ENCODE peak calls at places on chromosomes 6 and 20, in six cellular contexts. C is gastrocnemius medialis, E is colonic mucosa, P is fibroblast of lung, F is BJ, R is suprapubic skin. S is an unnamed sample. For H3K27me3, the result is how much of the 10 kb centered on the place peaks cover.

GRCh38 chr20:2480381-2480780 is 9.8 kb upstream of the SNRPB start:
- DNase-seq in R (no peak), C (no peak), E (no peak), P (no peak), F (no peak), S (no peak)

GRCh38 chr20:52295556-52295955 is 104.0 kb upstream of the ZFP64 start:
- DNase-seq in C (no peak), E (no peak), F (no peak), R (no peak), P (no peak), S (no peak)

GRCh38 chr6:35396991-35397390 is 54.6 kb downstream of the PPARD start:
- DNase-seq in E (no peak), F (no peak), C (no peak), P (peak), R (no peak), S (no peak)

GRCh38 chr6:157631388-157631787 is 191.7 kb upstream of the SNX9 start:
- DNase-seq in C (no peak), E (no peak), F (no peak), P (peak), R (no peak), S (no peak)

GRCh38 chr6:132734694-132735236 is 20.9 kb upstream of the VNN1 start:
- DNase-seq in F (no peak), P (peak), E (no peak), C (no peak), R (no peak), S (no peak)

GRCh38 chr6:111898452-111898851 is 25.2 kb upstream of the FYN start:
- DNase-seq in F (no peak), C (no peak), P (no peak), E (no peak), R (no peak), S (no peak)

GRCh38 chr6:14476793-14477531 is 359.4 kb downstream of the CD83 start:
- DNase-seq in F (peak), E (peak), R (no peak), C (no peak), P (peak), S (peak)

GRCh38 chr6:439681-440167 is 48.2 kb downstream of the IRF4 start:
- DNase-seq in F (no peak), E (no peak), R (no peak), C (no peak), P (no peak), S (no peak)

GRCh38 chr6:36839819-36840379 is 655 bp upstream of the CPNE5 start:
- DNase-seq in P (no peak), R (no peak), C (no peak), F (no peak), E (no peak), S (peak)

GRCh38 chr6:118401325-118401998 is 146.6 kb upstream of the PLN start:
- DNase-seq in C (no peak), P (no peak), F (no peak), R (no peak), E (no peak), S (no peak)

GRCh38 chr20:18004389-18005031 is 35.7 kb downstream of the MGME1 start:
- DNase-seq in R (no peak), E (no peak), F (no peak), C (peak), P (peak), S (peak)

GRCh38 chr6:163529605-163530004 is 115.1 kb downstream of the QKI start:
- DNase-seq in F (peak), E (no peak), C (no peak), P (peak), R (no peak), S (no peak)

GRCh38 chr6:122033564-122034181 is 365.8 kb upstream of the HSF2 start:
- DNase-seq in R (no peak), C (no peak), E (no peak), P (peak), F (no peak), S (no peak)

GRCh38 chr6:38501931-38502330 is 137.8 kb downstream of the BTBD9 start:
- DNase-seq in E (no peak), C (no peak), P (no peak), R (no peak), F (no peak), S (no peak)

GRCh38 chr6:26199773-26200728 is 112.8 kb downstream of the HFE start:
- DNase-seq in E (no peak), P (peak), C (no peak), R (no peak), F (no peak), S (no peak)

GRCh38 chr6:163564536-163564935 is 150.0 kb downstream of the QKI start:
- DNase-seq in R (no peak), E (no peak), F (no peak), C (no peak), P (no peak), S (no peak)

GRCh38 chr6:19851273-19852089 is 14.3 kb downstream of the ID4 start:
- DNase-seq in R (no peak), C (no peak), E (peak), F (no peak), P (peak), S (no peak)

GRCh38 chr6:52392944-52393343 is 27.2 kb upstream of the EFHC1 start:
- DNase-seq in P (peak), R (no peak), F (no peak), E (no peak), C (no peak), S (no peak)

GRCh38 chr6:4533576-4533975 is 242.6 kb upstream of the CDYL start:
- DNase-seq in R (no peak), E (no peak), C (no peak), P (no peak), F (peak), S (no peak)

GRCh38 chr20:3093861-3094361 is 9.4 kb upstream of the AVP start:
- DNase-seq in E (no peak), P (no peak), C (no peak), R (no peak), F (no peak), S (no peak)

GRCh38 chr6:40244684-40245083 is 310.4 kb upstream of the MOCS1 start:
- DNase-seq in R (no peak), F (no peak), C (no peak), E (no peak), P (no peak), S (no peak)

DNA sequence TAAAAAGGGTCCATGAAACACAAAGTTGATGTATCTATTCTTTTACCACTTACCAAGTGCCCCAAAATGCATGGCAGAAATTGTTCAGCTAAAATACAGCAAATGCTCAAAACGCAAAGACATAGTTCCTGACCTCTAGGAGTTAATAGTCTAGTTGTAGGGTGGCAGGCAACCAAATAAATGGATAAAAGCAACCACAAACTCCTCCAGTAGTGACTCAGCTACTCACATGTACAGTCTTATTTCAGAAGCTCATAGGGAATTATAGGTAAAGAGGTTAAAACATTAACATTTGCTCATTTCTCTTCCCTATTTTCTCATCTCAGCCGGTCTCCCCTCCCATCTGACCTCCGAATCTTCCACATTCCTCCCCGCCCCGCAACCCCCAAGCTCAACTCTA is 143.9 kb upstream of the INSM1 start:
- DNase-seq in P (no peak), E (no peak), C (no peak), R (no peak), F (no peak), S (no peak)
- H3K27me3 ChIP-seq in P (under half), E (under half), C (under half), R (under half), F (under half), S (under half)

DNA sequence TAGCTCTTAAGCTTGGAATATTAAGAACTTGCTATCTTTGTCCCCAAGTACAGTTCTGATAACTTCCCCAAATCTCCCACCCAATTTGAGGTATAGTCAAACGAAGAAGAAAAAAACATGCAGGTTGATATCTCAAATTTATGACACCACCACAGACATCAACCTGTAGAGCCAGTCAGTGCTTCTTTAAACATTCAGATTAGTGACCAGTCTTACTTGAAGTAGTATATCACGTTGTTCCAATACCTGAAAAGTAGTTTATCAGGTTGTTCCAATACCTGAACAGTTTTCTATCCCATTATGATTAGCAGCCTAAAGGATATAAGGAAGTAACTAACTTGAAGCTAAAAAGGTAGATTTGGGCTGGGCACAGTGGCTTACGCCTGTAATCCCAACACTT is 85.3 kb downstream of the ALDH8A1 start:
- DNase-seq in C (no peak), F (no peak), R (no peak), P (no peak), E (no peak), S (no peak)
- TF ChIP-seq CTCF in C (no peak), F (no peak), R (no peak), P (no peak), E (no peak), S (no peak)

GRCh38 chr6:166998256-166999144 is 697 bp upstream of the CEP43 start:
- DNase-seq in C (no peak), E (peak), F (no peak), R (peak), P (no peak), S (peak)

GRCh38 chr6:166999145-166999844 is at the start of gene CEP43:
- DNase-seq in C (peak), E (peak), F (peak), P (peak), R (peak), S (peak)

GRCh38 chr6:166997768-166998255 is 1.4 kb upstream of the CEP43 start:
- DNase-seq in E (peak), R (no peak), F (peak), P (peak), C (no peak), S (peak)

GRCh38 chr6:166999845-167000253 is 652 bp downstream of the CEP43 start:
- DNase-seq in E (peak), C (no peak), P (peak), F (no peak), R (no peak), S (no peak)

GRCh38 chr6:167000759-167001158 is 1.6 kb downstream of the CEP43 start:
- DNase-seq in P (no peak), E (no peak), R (no peak), F (no peak), C (no peak), S (no peak)
- H3K4me3 ChIP-seq in P (no peak), E (no peak), R (peak), F (no peak), C (no peak), S (peak)

DNA sequence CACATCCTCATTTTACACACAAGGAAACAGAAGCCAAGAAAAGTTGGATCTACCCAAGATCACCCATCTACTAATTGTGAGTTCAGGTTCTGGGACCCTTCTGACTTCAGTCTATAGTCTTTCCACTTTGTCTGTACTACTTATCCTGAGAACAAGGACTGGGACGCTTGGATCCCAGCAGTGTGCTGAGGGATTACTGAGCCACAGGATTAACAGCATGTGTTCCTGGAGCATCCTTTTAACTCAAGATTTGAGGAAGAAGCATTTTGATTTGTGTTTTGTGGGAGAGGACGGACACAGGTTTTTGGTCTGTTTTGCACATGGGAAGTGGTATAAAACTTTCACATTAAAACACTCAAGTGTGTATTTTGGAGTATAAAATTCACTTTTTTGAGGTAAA is 4.4 kb downstream of the ENPP4 start:
- DNase-seq in P (no peak), R (no peak), F (no peak), E (no peak), C (no peak), S (no peak)
- H3K27me3 ChIP-seq in P (under half), R (under half), F (under half), E (under half), C (under half), S (under half)

GRCh38 chr20:32437391-32438074 is 79.4 kb downstream of the ASXL1 start:
- DNase-seq in E (no peak), C (no peak), F (no peak), R (no peak), P (no peak), S (no peak)
- TF ChIP-seq CTCF in E (no peak), C (no peak), F (peak), R (no peak), P (no peak), S (no peak)

DNA sequence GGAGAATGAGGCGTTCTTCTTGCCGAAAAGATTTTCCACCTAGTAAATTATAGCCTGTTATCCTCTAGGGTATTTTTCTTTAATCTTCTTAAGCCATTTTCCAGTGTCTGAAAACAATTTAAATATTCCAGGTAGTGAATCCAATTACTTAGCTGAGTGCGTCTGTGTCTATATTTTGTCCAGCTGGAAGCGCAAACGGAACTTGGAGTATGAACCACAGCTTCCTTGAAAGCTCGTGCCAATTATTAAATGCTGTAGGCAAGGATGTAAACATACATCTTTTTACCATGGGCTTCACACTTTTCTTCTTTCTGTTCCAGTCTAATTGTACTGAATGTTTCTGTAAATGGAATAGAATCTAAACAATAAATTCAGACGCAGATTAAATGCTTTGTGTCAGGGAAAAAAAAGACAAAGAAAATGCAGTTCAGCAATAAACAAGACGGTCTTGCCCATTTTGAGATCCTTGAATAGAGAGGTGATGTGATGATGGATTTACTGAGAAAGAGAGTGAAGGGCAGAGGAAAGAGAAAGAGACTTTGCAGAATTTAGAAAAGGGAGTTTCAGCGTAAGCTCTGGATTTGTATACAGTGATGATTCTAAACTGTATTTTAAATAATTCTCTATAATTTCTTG is 1.9 kb downstream of the PLCB1 start:
- DNase-seq in F (no peak), C (no peak), P (no peak), E (no peak), R (no peak), S (no peak)
- H3K4me3 ChIP-seq in F (no peak), C (peak), P (peak), E (peak), R (peak), S (peak)

GRCh38 chr6:27743787-27744186 is 168.4 kb downstream of the OR2B2 start:
- DNase-seq in F (no peak), P (no peak), C (no peak), R (no peak), E (no peak), S (no peak)
- H3K27me3 ChIP-seq in F (under half), P (under half), C (under half), R (under half), E (under half), S (under half)

GRCh38 chr6:57315851-57316250 is 1.6 kb upstream of the PRIM2 start:
- DNase-seq in R (no peak), F (no peak), P (no peak), C (no peak), E (no peak), S (no peak)

GRCh38 chr6:57312004-57312345 is 5.5 kb upstream of the PRIM2 start:
- DNase-seq in F (no peak), R (no peak), E (no peak), P (no peak), C (no peak), S (no peak)

GRCh38 chr6:57313009-57313408 is 4.4 kb upstream of the PRIM2 start:
- DNase-seq in R (no peak), C (no peak), F (no peak), P (peak), E (no peak), S (no peak)

GRCh38 chr6:57316581-57317059 is 810 bp upstream of the PRIM2 start:
- DNase-seq in E (peak), P (peak), C (peak), F (peak), R (peak), S (peak)

DNA sequence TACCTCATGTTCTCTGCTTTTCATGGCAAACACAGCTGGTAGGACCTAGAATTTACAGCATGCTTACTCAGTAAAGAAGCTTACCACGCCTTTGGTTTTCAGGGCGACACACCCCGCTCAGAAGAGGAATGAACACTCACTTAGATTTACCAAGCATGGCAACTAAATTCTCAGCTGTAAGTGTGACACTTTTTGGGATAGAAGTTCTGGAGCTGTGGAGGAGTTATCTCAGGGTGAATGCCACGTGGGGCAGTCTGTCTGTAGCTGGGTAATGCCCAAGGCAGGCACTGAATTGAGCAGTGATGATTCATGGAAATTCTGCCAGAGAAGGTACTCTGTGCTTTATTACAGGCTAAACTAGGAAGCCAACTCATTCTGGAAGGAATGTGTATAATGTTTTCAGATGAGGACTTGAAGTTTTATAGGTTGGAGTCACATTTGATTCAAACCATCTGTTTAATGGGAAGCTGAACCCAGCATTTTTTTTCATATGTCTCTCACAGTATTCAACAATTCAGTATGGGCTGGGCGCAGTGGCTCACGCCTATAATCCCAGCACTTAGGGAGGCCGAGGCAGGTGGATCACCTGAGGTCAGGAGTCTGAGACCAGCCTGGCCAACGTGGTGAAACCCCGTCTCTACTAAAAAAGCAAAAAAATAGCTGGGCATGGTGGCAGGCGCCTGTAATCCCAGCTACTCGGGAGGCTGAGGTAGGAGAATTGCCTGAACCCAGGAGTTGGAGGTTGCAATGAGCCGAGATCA is 3.5 kb upstream of the PRIM2 start:
- DNase-seq in P (peak), C (no peak), F (peak), R (no peak), E (peak), S (no peak)
- TF ChIP-seq CTCF in P (no peak), C (no peak), F (no peak), R (no peak), E (no peak), S (no peak)

GRCh38 chr20:49985157-49985556 is 2.4 kb downstream of the SNAI1 start:
- DNase-seq in R (no peak), F (no peak), P (no peak), E (no peak), C (no peak), S (no peak)
- H3K4me3 ChIP-seq in R (peak), F (peak), P (peak), E (no peak), C (no peak), S (peak)

GRCh38 chr20:63174309-63175030 is 41.5 kb downstream of the YTHDF1 start:
- DNase-seq in C (no peak), P (no peak), R (no peak), E (no peak), F (no peak), S (no peak)
- H3K27me3 ChIP-seq in C (half or more), P (under half), R (half or more), E (half or more), F (half or more), S (half or more)